ENCODE peak calls at places on chromosomes 1 and 21, in ten cellular contexts. One of them, this sample, is unnamed.

GRCh38 chr1:203078478-203078877 is 7.3 kb downstream of the MYOG start:
- DNase-seq in mucosa of descending colon: no peak
- DNase-seq in prostate gland: no peak
- DNase-seq in NCI-H1092 treated with DMSO at 0.1 percent for 48 hours: no peak
- DNase-seq in left ventricle myocardium inferior: no peak
- DNase-seq in RKO: no peak
- DNase-seq in neural crest cell: no peak
- DNase-seq in K562: no peak
- DNase-seq in iris pigment epithelial cell: no peak
- DNase-seq in stimulated activated CD4-positive, alpha-beta T cell treated with anti-CD3 and anti-CD28 coated beads, Interleukin-4, amount 100 ng/mL, for 48 hours: no peak
- DNase-seq in this sample: no peak

GRCh38 chr21:28636988-28637691 is 355.5 kb downstream of the LTN1 start:
- DNase-seq in RKO: peak; percentile 28
- DNase-seq in mucosa of descending colon: no peak
- DNase-seq in iris pigment epithelial cell: peak; percentile 95
- DNase-seq in prostate gland: no peak
- DNase-seq in neural crest cell: no peak
- DNase-seq in stimulated activated CD4-positive, alpha-beta T cell treated with anti-CD3 and anti-CD28 coated beads, Interleukin-4, amount 100 ng/mL, for 48 hours: no peak
- DNase-seq in NCI-H1092 treated with DMSO at 0.1 percent for 48 hours: no peak
- DNase-seq in K562: no peak
- DNase-seq in left ventricle myocardium inferior: no peak
- DNase-seq in this sample: no peak

GRCh38 chr21:37095821-37096220 is 22.8 kb downstream of the TTC3 start:
- DNase-seq in RKO: no peak
- DNase-seq in prostate gland: no peak
- DNase-seq in neural crest cell: no peak
- DNase-seq in K562: no peak
- DNase-seq in stimulated activated CD4-positive, alpha-beta T cell treated with anti-CD3 and anti-CD28 coated beads, Interleukin-4, amount 100 ng/mL, for 48 hours: no peak
- DNase-seq in mucosa of descending colon: no peak
- DNase-seq in iris pigment epithelial cell: no peak
- DNase-seq in NCI-H1092 treated with DMSO at 0.1 percent for 48 hours: no peak
- DNase-seq in left ventricle myocardium inferior: no peak
- DNase-seq in this sample: no peak

GRCh38 chr1:210412240-210412639 is 83.5 kb downstream of the HHAT start:
- DNase-seq in NCI-H1092 treated with DMSO at 0.1 percent for 48 hours: no peak
- DNase-seq in stimulated activated CD4-positive, alpha-beta T cell treated with anti-CD3 and anti-CD28 coated beads, Interleukin-4, amount 100 ng/mL, for 48 hours: no peak
- DNase-seq in prostate gland: no peak
- DNase-seq in K562: no peak
- DNase-seq in RKO: peak; percentile 3
- DNase-seq in iris pigment epithelial cell: no peak
- DNase-seq in left ventricle myocardium inferior: no peak
- DNase-seq in mucosa of descending colon: no peak
- DNase-seq in neural crest cell: no peak
- DNase-seq in this sample: no peak

GRCh38 chr1:110412576-110412975 is 5.1 kb upstream of the LAMTOR5 start:
- DNase-seq in K562: peak; percentile 94
- DNase-seq in stimulated activated CD4-positive, alpha-beta T cell treated with anti-CD3 and anti-CD28 coated beads, Interleukin-4, amount 100 ng/mL, for 48 hours: peak; percentile 55
- DNase-seq in neural crest cell: peak; percentile 64
- DNase-seq in mucosa of descending colon: peak; percentile 75
- DNase-seq in prostate gland: peak; percentile 46
- DNase-seq in iris pigment epithelial cell: peak; percentile 71
- DNase-seq in left ventricle myocardium inferior: peak; percentile 52
- DNase-seq in NCI-H1092 treated with DMSO at 0.1 percent for 48 hours: peak; percentile 42
- DNase-seq in RKO: peak; percentile 84
- DNase-seq in this sample: peak; percentile 78

GRCh38 chr1:181396171-181396670 is 87.1 kb upstream of the CACNA1E start:
- DNase-seq in NCI-H1092 treated with DMSO at 0.1 percent for 48 hours: no peak
- DNase-seq in K562: no peak
- DNase-seq in stimulated activated CD4-positive, alpha-beta T cell treated with anti-CD3 and anti-CD28 coated beads, Interleukin-4, amount 100 ng/mL, for 48 hours: peak; percentile 18
- DNase-seq in mucosa of descending colon: no peak
- DNase-seq in left ventricle myocardium inferior: no peak
- DNase-seq in neural crest cell: no peak
- DNase-seq in RKO: no peak
- DNase-seq in iris pigment epithelial cell: no peak
- DNase-seq in prostate gland: no peak
- DNase-seq in this sample: peak; percentile 9

GRCh38 chr21:41481191-41481590 is 26.8 kb downstream of the TMPRSS2 start:
- DNase-seq in neural crest cell: no peak
- DNase-seq in iris pigment epithelial cell: peak; percentile 42
- DNase-seq in prostate gland: no peak
- DNase-seq in K562: no peak
- DNase-seq in left ventricle myocardium inferior: no peak
- DNase-seq in RKO: no peak
- DNase-seq in mucosa of descending colon: no peak
- DNase-seq in stimulated activated CD4-positive, alpha-beta T cell treated with anti-CD3 and anti-CD28 coated beads, Interleukin-4, amount 100 ng/mL, for 48 hours: no peak
- DNase-seq in NCI-H1092 treated with DMSO at 0.1 percent for 48 hours: no peak
- DNase-seq in this sample: no peak

GRCh38 chr1:192788184-192788583 is 20.7 kb upstream of the RGS2 start:
- DNase-seq in NCI-H1092 treated with DMSO at 0.1 percent for 48 hours: no peak
- DNase-seq in prostate gland: no peak
- DNase-seq in iris pigment epithelial cell: peak; percentile 91
- DNase-seq in neural crest cell: no peak
- DNase-seq in left ventricle myocardium inferior: no peak
- DNase-seq in stimulated activated CD4-positive, alpha-beta T cell treated with anti-CD3 and anti-CD28 coated beads, Interleukin-4, amount 100 ng/mL, for 48 hours: no peak
- DNase-seq in mucosa of descending colon: no peak
- DNase-seq in K562: peak; percentile 40
- DNase-seq in RKO: peak; percentile 77
- DNase-seq in this sample: no peak

GRCh38 chr1:110783292-110783918 is 89.5 kb upstream of the CD53 start:
- DNase-seq in K562: peak; percentile 74
- DNase-seq in stimulated activated CD4-positive, alpha-beta T cell treated with anti-CD3 and anti-CD28 coated beads, Interleukin-4, amount 100 ng/mL, for 48 hours: peak; percentile 20
- DNase-seq in RKO: peak; percentile 66
- DNase-seq in mucosa of descending colon: peak; percentile 59
- DNase-seq in prostate gland: peak; percentile 40
- DNase-seq in left ventricle myocardium inferior: no peak
- DNase-seq in neural crest cell: peak; percentile 25
- DNase-seq in iris pigment epithelial cell: peak; percentile 45
- DNase-seq in NCI-H1092 treated with DMSO at 0.1 percent for 48 hours: peak; percentile 72
- DNase-seq in this sample: peak; percentile 62

GRCh38 chr1:159229486-159229885 is 24.8 kb downstream of the ACKR1 start:
- DNase-seq in mucosa of descending colon: no peak
- DNase-seq in stimulated activated CD4-positive, alpha-beta T cell treated with anti-CD3 and anti-CD28 coated beads, Interleukin-4, amount 100 ng/mL, for 48 hours: no peak
- DNase-seq in iris pigment epithelial cell: no peak
- DNase-seq in prostate gland: no peak
- DNase-seq in K562: no peak
- DNase-seq in RKO: no peak
- DNase-seq in left ventricle myocardium inferior: no peak
- DNase-seq in neural crest cell: no peak
- DNase-seq in NCI-H1092 treated with DMSO at 0.1 percent for 48 hours: no peak
- DNase-seq in this sample: no peak

GRCh38 chr1:47841356-47841755 is 155.8 kb downstream of the TRABD2B start:
- DNase-seq in iris pigment epithelial cell: no peak
- DNase-seq in prostate gland: no peak
- DNase-seq in stimulated activated CD4-positive, alpha-beta T cell treated with anti-CD3 and anti-CD28 coated beads, Interleukin-4, amount 100 ng/mL, for 48 hours: no peak
- DNase-seq in neural crest cell: no peak
- DNase-seq in RKO: no peak
- DNase-seq in K562: no peak
- DNase-seq in left ventricle myocardium inferior: no peak
- DNase-seq in NCI-H1092 treated with DMSO at 0.1 percent for 48 hours: no peak
- DNase-seq in mucosa of descending colon: no peak
- DNase-seq in this sample: no peak

GRCh38 chr1:161198877-161199431 is at the start of gene ADAMTS4:
- DNase-seq in neural crest cell: no peak
- DNase-seq in left ventricle myocardium inferior: peak; percentile 73
- DNase-seq in NCI-H1092 treated with DMSO at 0.1 percent for 48 hours: no peak
- DNase-seq in stimulated activated CD4-positive, alpha-beta T cell treated with anti-CD3 and anti-CD28 coated beads, Interleukin-4, amount 100 ng/mL, for 48 hours: no peak
- DNase-seq in K562: peak; percentile 54
- DNase-seq in iris pigment epithelial cell: peak; percentile 65
- DNase-seq in mucosa of descending colon: peak; percentile 49
- DNase-seq in RKO: no peak
- DNase-seq in prostate gland: no peak
- DNase-seq in this sample: no peak

GRCh38 chr1:216926681-216927080 is 203.5 kb upstream of the ESRRG start:
- DNase-seq in mucosa of descending colon: no peak
- DNase-seq in K562: no peak
- DNase-seq in neural crest cell: peak; percentile 10
- DNase-seq in left ventricle myocardium inferior: no peak
- DNase-seq in stimulated activated CD4-positive, alpha-beta T cell treated with anti-CD3 and anti-CD28 coated beads, Interleukin-4, amount 100 ng/mL, for 48 hours: no peak
- DNase-seq in iris pigment epithelial cell: no peak
- DNase-seq in NCI-H1092 treated with DMSO at 0.1 percent for 48 hours: no peak
- DNase-seq in prostate gland: no peak
- DNase-seq in RKO: no peak
- DNase-seq in this sample: peak; percentile 13

GRCh38 chr1:39943471-39944290 is 11.3 kb upstream of the MFSD2A start:
- DNase-seq in NCI-H1092 treated with DMSO at 0.1 percent for 48 hours: no peak
- DNase-seq in iris pigment epithelial cell: no peak
- DNase-seq in stimulated activated CD4-positive, alpha-beta T cell treated with anti-CD3 and anti-CD28 coated beads, Interleukin-4, amount 100 ng/mL, for 48 hours: no peak
- DNase-seq in left ventricle myocardium inferior: no peak
- DNase-seq in RKO: no peak
- DNase-seq in prostate gland: peak; percentile 56
- DNase-seq in neural crest cell: no peak
- DNase-seq in mucosa of descending colon: no peak
- DNase-seq in K562: no peak
- DNase-seq in this sample: peak; percentile 50

GRCh38 chr21:44677881-44678280 is 4.1 kb downstream of the KRTAP12-1 start:
- DNase-seq in prostate gland: no peak
- DNase-seq in neural crest cell: no peak
- DNase-seq in left ventricle myocardium inferior: no peak
- DNase-seq in stimulated activated CD4-positive, alpha-beta T cell treated with anti-CD3 and anti-CD28 coated beads, Interleukin-4, amount 100 ng/mL, for 48 hours: no peak
- DNase-seq in mucosa of descending colon: no peak
- DNase-seq in RKO: no peak
- DNase-seq in K562: no peak
- DNase-seq in NCI-H1092 treated with DMSO at 0.1 percent for 48 hours: no peak
- DNase-seq in iris pigment epithelial cell: no peak
- DNase-seq in this sample: no peak

GRCh38 chr1:48996311-48996710 is 219.6 kb upstream of the BEND5 start:
- DNase-seq in prostate gland: no peak
- DNase-seq in iris pigment epithelial cell: no peak
- DNase-seq in mucosa of descending colon: no peak
- DNase-seq in neural crest cell: no peak
- DNase-seq in NCI-H1092 treated with DMSO at 0.1 percent for 48 hours: no peak
- DNase-seq in left ventricle myocardium inferior: no peak
- DNase-seq in RKO: no peak
- DNase-seq in K562: no peak
- DNase-seq in stimulated activated CD4-positive, alpha-beta T cell treated with anti-CD3 and anti-CD28 coated beads, Interleukin-4, amount 100 ng/mL, for 48 hours: no peak
- DNase-seq in this sample: no peak

GRCh38 chr1:202561726-202562442 is 148.4 kb downstream of the SYT2 start:
- DNase-seq in K562: no peak
- DNase-seq in prostate gland: no peak
- DNase-seq in iris pigment epithelial cell: no peak
- DNase-seq in stimulated activated CD4-positive, alpha-beta T cell treated with anti-CD3 and anti-CD28 coated beads, Interleukin-4, amount 100 ng/mL, for 48 hours: no peak
- DNase-seq in mucosa of descending colon: no peak
- DNase-seq in neural crest cell: no peak
- DNase-seq in RKO: no peak
- DNase-seq in NCI-H1092 treated with DMSO at 0.1 percent for 48 hours: no peak
- DNase-seq in left ventricle myocardium inferior: no peak
- DNase-seq in this sample: no peak

GRCh38 chr1:173295995-173296394 is 88.9 kb upstream of the TNFSF4 start:
- DNase-seq in NCI-H1092 treated with DMSO at 0.1 percent for 48 hours: no peak
- DNase-seq in iris pigment epithelial cell: peak; percentile 85
- DNase-seq in prostate gland: no peak
- DNase-seq in K562: no peak
- DNase-seq in stimulated activated CD4-positive, alpha-beta T cell treated with anti-CD3 and anti-CD28 coated beads, Interleukin-4, amount 100 ng/mL, for 48 hours: no peak
- DNase-seq in left ventricle myocardium inferior: no peak
- DNase-seq in neural crest cell: no peak
- DNase-seq in RKO: no peak
- DNase-seq in mucosa of descending colon: no peak
- DNase-seq in this sample: no peak

GRCh38 chr1:72371259-72372035 is 89.1 kb upstream of the NEGR1 start:
- DNase-seq in iris pigment epithelial cell: no peak
- DNase-seq in neural crest cell: peak; percentile 2
- DNase-seq in left ventricle myocardium inferior: no peak
- DNase-seq in K562: no peak
- DNase-seq in mucosa of descending colon: no peak
- DNase-seq in NCI-H1092 treated with DMSO at 0.1 percent for 48 hours: no peak
- DNase-seq in prostate gland: no peak
- DNase-seq in stimulated activated CD4-positive, alpha-beta T cell treated with anti-CD3 and anti-CD28 coated beads, Interleukin-4, amount 100 ng/mL, for 48 hours: no peak
- DNase-seq in RKO: no peak
- DNase-seq in this sample: no peak

GRCh38 chr1:11564237-11564636 is 85.3 kb downstream of the DISP3 start:
- DNase-seq in NCI-H1092 treated with DMSO at 0.1 percent for 48 hours: no peak
- DNase-seq in neural crest cell: no peak
- DNase-seq in mucosa of descending colon: no peak
- DNase-seq in iris pigment epithelial cell: no peak
- DNase-seq in stimulated activated CD4-positive, alpha-beta T cell treated with anti-CD3 and anti-CD28 coated beads, Interleukin-4, amount 100 ng/mL, for 48 hours: no peak
- DNase-seq in left ventricle myocardium inferior: no peak
- DNase-seq in K562: peak; percentile 9
- DNase-seq in RKO: no peak
- DNase-seq in prostate gland: no peak
- DNase-seq in this sample: no peak

GRCh38 chr1:199684686-199685273 is 342.7 kb upstream of the NR5A2 start:
- DNase-seq in NCI-H1092 treated with DMSO at 0.1 percent for 48 hours: peak; percentile 71
- DNase-seq in K562: peak; percentile 53
- DNase-seq in neural crest cell: peak; percentile 23
- DNase-seq in left ventricle myocardium inferior: no peak
- DNase-seq in RKO: peak; percentile 71
- DNase-seq in prostate gland: peak; percentile 12
- DNase-seq in mucosa of descending colon: peak; percentile 67
- DNase-seq in stimulated activated CD4-positive, alpha-beta T cell treated with anti-CD3 and anti-CD28 coated beads, Interleukin-4, amount 100 ng/mL, for 48 hours: no peak
- DNase-seq in iris pigment epithelial cell: peak; percentile 85
- DNase-seq in this sample: peak; percentile 79

GRCh38 chr21:22728091-22728490 is 1729.9 kb downstream of the NCAM2 start:
- DNase-seq in neural crest cell: no peak
- DNase-seq in prostate gland: no peak
- DNase-seq in left ventricle myocardium inferior: no peak
- DNase-seq in iris pigment epithelial cell: no peak
- DNase-seq in NCI-H1092 treated with DMSO at 0.1 percent for 48 hours: no peak
- DNase-seq in mucosa of descending colon: no peak
- DNase-seq in stimulated activated CD4-positive, alpha-beta T cell treated with anti-CD3 and anti-CD28 coated beads, Interleukin-4, amount 100 ng/mL, for 48 hours: no peak
- DNase-seq in K562: no peak
- DNase-seq in RKO: no peak
- DNase-seq in this sample: no peak

GRCh38 chr1:208243851-208244583 is at the start of gene PLXNA2:
- DNase-seq in stimulated activated CD4-positive, alpha-beta T cell treated with anti-CD3 and anti-CD28 coated beads, Interleukin-4, amount 100 ng/mL, for 48 hours: peak; percentile 17
- DNase-seq in RKO: peak; percentile 83
- DNase-seq in neural crest cell: peak; percentile 67
- DNase-seq in iris pigment epithelial cell: peak; percentile 75
- DNase-seq in prostate gland: peak; percentile 89
- DNase-seq in mucosa of descending colon: peak; percentile 94
- DNase-seq in K562: peak; percentile 34
- DNase-seq in left ventricle myocardium inferior: peak; percentile 89
- DNase-seq in NCI-H1092 treated with DMSO at 0.1 percent for 48 hours: peak; percentile 89
- DNase-seq in this sample: peak; percentile 89

GRCh38 chr1:35379317-35380000 is 111.0 kb downstream of the ZMYM4 start:
- DNase-seq in K562: no peak
- DNase-seq in stimulated activated CD4-positive, alpha-beta T cell treated with anti-CD3 and anti-CD28 coated beads, Interleukin-4, amount 100 ng/mL, for 48 hours: no peak
- DNase-seq in NCI-H1092 treated with DMSO at 0.1 percent for 48 hours: no peak
- DNase-seq in iris pigment epithelial cell: no peak
- DNase-seq in neural crest cell: no peak
- DNase-seq in RKO: no peak
- DNase-seq in prostate gland: no peak
- DNase-seq in mucosa of descending colon: no peak
- DNase-seq in left ventricle myocardium inferior: no peak
- DNase-seq in this sample: no peak

GRCh38 chr1:11358991-11359390 is 86.0 kb downstream of the UBIAD1 start:
- DNase-seq in left ventricle myocardium inferior: no peak
- DNase-seq in RKO: no peak
- DNase-seq in K562: no peak
- DNase-seq in mucosa of descending colon: no peak
- DNase-seq in stimulated activated CD4-positive, alpha-beta T cell treated with anti-CD3 and anti-CD28 coated beads, Interleukin-4, amount 100 ng/mL, for 48 hours: no peak
- DNase-seq in NCI-H1092 treated with DMSO at 0.1 percent for 48 hours: no peak
- DNase-seq in iris pigment epithelial cell: no peak
- DNase-seq in neural crest cell: no peak
- DNase-seq in prostate gland: no peak
- DNase-seq in this sample: no peak

GRCh38 chr1:117570988-117571409 is 34.8 kb upstream of the TENT5C start:
- DNase-seq in prostate gland: peak; percentile 68
- DNase-seq in K562: no peak
- DNase-seq in stimulated activated CD4-positive, alpha-beta T cell treated with anti-CD3 and anti-CD28 coated beads, Interleukin-4, amount 100 ng/mL, for 48 hours: no peak
- DNase-seq in left ventricle myocardium inferior: no peak
- DNase-seq in mucosa of descending colon: peak; percentile 79
- DNase-seq in iris pigment epithelial cell: no peak
- DNase-seq in neural crest cell: no peak
- DNase-seq in NCI-H1092 treated with DMSO at 0.1 percent for 48 hours: no peak
- DNase-seq in RKO: no peak
- DNase-seq in this sample: peak; percentile 73

GRCh38 chr1:40076895-40077312 is 20.1 kb downstream of the PPT1 start:
- DNase-seq in mucosa of descending colon: no peak
- DNase-seq in RKO: no peak
- DNase-seq in NCI-H1092 treated with DMSO at 0.1 percent for 48 hours: no peak
- DNase-seq in K562: peak; percentile 62
- DNase-seq in prostate gland: no peak
- DNase-seq in left ventricle myocardium inferior: no peak
- DNase-seq in stimulated activated CD4-positive, alpha-beta T cell treated with anti-CD3 and anti-CD28 coated beads, Interleukin-4, amount 100 ng/mL, for 48 hours: no peak
- DNase-seq in iris pigment epithelial cell: peak; percentile 80
- DNase-seq in neural crest cell: no peak
- DNase-seq in this sample: no peak

GRCh38 chr1:107897428-107898339 is 67.3 kb downstream of the VAV3 start:
- DNase-seq in prostate gland: no peak
- DNase-seq in RKO: no peak
- DNase-seq in NCI-H1092 treated with DMSO at 0.1 percent for 48 hours: no peak
- DNase-seq in stimulated activated CD4-positive, alpha-beta T cell treated with anti-CD3 and anti-CD28 coated beads, Interleukin-4, amount 100 ng/mL, for 48 hours: no peak
- DNase-seq in left ventricle myocardium inferior: no peak
- DNase-seq in mucosa of descending colon: no peak
- DNase-seq in K562: no peak
- DNase-seq in iris pigment epithelial cell: no peak
- DNase-seq in neural crest cell: no peak
- DNase-seq in this sample: no peak